ENCODE peak calls at places on chromosomes 1 and 21, in ten cellular contexts. J, K, R, Y, O, B, L, W, U and D are unnamed samples.

GRCh38 chr1:1893291-1893985 is 2.6 kb upstream of the GNB1 start:
- DNase-seq in J (no peak), K (no peak), R (no peak), Y (no peak), O (no peak), B (no peak), L (no peak), W (no peak), U (no peak), D (no peak)

GRCh38 chr1:17633654-17634053 is 94.2 kb downstream of the ARHGEF10L start:
- DNase-seq in J (no peak), K (peak), R (no peak), Y (no peak), O (peak), B (no peak), L (peak), W (no peak), U (no peak), D (no peak)

GRCh38 chr1:194466706-194467105 is 1280.3 kb upstream of the B3GALT2 start:
- DNase-seq in J (no peak), K (no peak), R (no peak), Y (no peak), O (no peak), B (no peak), L (no peak), W (no peak), U (no peak), D (no peak)

GRCh38 chr1:229585338-229585737 is 26.8 kb upstream of the ABCB10 start:
- DNase-seq in J (no peak), K (no peak), R (no peak), Y (no peak), O (no peak), B (no peak), L (no peak), W (no peak), U (no peak), D (no peak)

GRCh38 chr1:41754540-41754939 is 164.2 kb downstream of the HIVEP3 start:
- DNase-seq in J (peak), K (no peak), R (no peak), Y (no peak), O (no peak), B (no peak), L (no peak), W (no peak), U (no peak), D (no peak)

GRCh38 chr1:21270086-21270689 is 20.1 kb downstream of the ECE1 start:
- DNase-seq in J (peak), K (peak), R (peak), Y (peak), O (no peak), B (no peak), L (no peak), W (peak), U (peak), D (peak)

GRCh38 chr1:25487628-25488027 is 55.8 kb upstream of the LDLRAP1 start:
- DNase-seq in J (peak), K (peak), R (peak), Y (no peak), O (no peak), B (no peak), L (no peak), W (no peak), U (no peak), D (peak)

GRCh38 chr1:159088050-159088449 is 11.5 kb upstream of the AIM2 start:
- DNase-seq in J (no peak), K (no peak), R (no peak), Y (no peak), O (peak), B (no peak), L (peak), W (no peak), U (no peak), D (no peak)

GRCh38 chr1:114037952-114038867 is 58.9 kb downstream of the OLFML3 start:
- DNase-seq in J (no peak), K (no peak), R (no peak), Y (no peak), O (no peak), B (no peak), L (no peak), W (no peak), U (no peak), D (no peak)

GRCh38 chr1:52511439-52511838 is 41.5 kb downstream of the TUT4 start:
- DNase-seq in J (no peak), K (no peak), R (no peak), Y (no peak), O (no peak), B (no peak), L (no peak), W (no peak), U (no peak), D (no peak)

GRCh38 chr1:161501234-161501633 is 4.0 kb upstream of the FCGR2A start:
- DNase-seq in J (no peak), K (no peak), R (no peak), Y (no peak), O (no peak), B (no peak), L (no peak), W (no peak), U (no peak), D (no peak)

GRCh38 chr21:39181205-39181818 is 1.9 kb downstream of the PSMG1 start:
- DNase-seq in J (no peak), K (no peak), R (no peak), Y (no peak), O (no peak), B (no peak), L (no peak), W (no peak), U (no peak), D (no peak)

GRCh38 chr1:227351443-227351842 is 33.2 kb upstream of the CDC42BPA start:
- DNase-seq in J (no peak), K (no peak), R (no peak), Y (peak), O (peak), B (no peak), L (no peak), W (no peak), U (no peak), D (no peak)

GRCh38 chr1:211739671-211740411 is 64.4 kb upstream of the NEK2 start:
- DNase-seq in J (no peak), K (no peak), R (no peak), Y (no peak), O (no peak), B (no peak), L (no peak), W (no peak), U (no peak), D (peak)

GRCh38 chr1:30379684-30380624 is 343.4 kb downstream of the MATN1 start:
- DNase-seq in J (peak), K (peak), R (peak), Y (peak), O (peak), B (peak), L (peak), W (peak), U (peak), D (peak)

GRCh38 chr1:155184835-155185782 is 11.5 kb downstream of the TRIM46 start:
- DNase-seq in J (peak), K (no peak), R (no peak), Y (peak), O (no peak), B (no peak), L (no peak), W (no peak), U (no peak), D (no peak)

GRCh38 chr1:146001734-146002133 is 5.4 kb upstream of the TXNIP start:
- DNase-seq in J (no peak), K (no peak), R (no peak), Y (no peak), O (no peak), B (no peak), L (no peak), W (no peak), U (no peak), D (no peak)

GRCh38 chr21:43325968-43326367 is 101.0 kb downstream of the SIK1 start:
- DNase-seq in J (peak), K (no peak), R (no peak), Y (no peak), O (no peak), B (no peak), L (no peak), W (no peak), U (no peak), D (no peak)

GRCh38 chr1:25066731-25067520 is 136.8 kb upstream of the RUNX3 start:
- DNase-seq in J (no peak), K (no peak), R (no peak), Y (no peak), O (no peak), B (no peak), L (no peak), W (no peak), U (no peak), D (no peak)

GRCh38 chr1:246748867-246749266 is 24.7 kb downstream of the SCCPDH start:
- DNase-seq in J (no peak), K (no peak), R (no peak), Y (no peak), O (no peak), B (no peak), L (no peak), W (no peak), U (no peak), D (no peak)

GRCh38 chr1:55289042-55289441 is 73.9 kb upstream of the USP24 start:
- DNase-seq in J (no peak), K (no peak), R (no peak), Y (no peak), O (no peak), B (no peak), L (no peak), W (no peak), U (no peak), D (no peak)

GRCh38 chr1:187794561-187794960 is 965.8 kb downstream of the PLA2G4A start:
- DNase-seq in J (no peak), K (no peak), R (no peak), Y (no peak), O (no peak), B (no peak), L (no peak), W (no peak), U (no peak), D (no peak)

GRCh38 chr1:159803946-159804695 is 2.0 kb downstream of the FCRL6 start:
- DNase-seq in J (no peak), K (no peak), R (no peak), Y (no peak), O (no peak), B (no peak), L (no peak), W (no peak), U (no peak), D (no peak)

GRCh38 chr1:29447368-29447767 is 211.0 kb downstream of the PTPRU start:
- DNase-seq in J (no peak), K (no peak), R (no peak), Y (no peak), O (no peak), B (no peak), L (no peak), W (no peak), U (no peak), D (no peak)

GRCh38 chr1:31714442-31715096 is 10.8 kb upstream of the COL16A1 start:
- DNase-seq in J (peak), K (peak), R (peak), Y (peak), O (no peak), B (no peak), L (no peak), W (no peak), U (no peak), D (no peak)

GRCh38 chr1:111399792-111400610 is 27.5 kb downstream of the OVGP1 start:
- DNase-seq in J (peak), K (peak), R (peak), Y (peak), O (peak), B (no peak), L (no peak), W (no peak), U (peak), D (peak)

GRCh38 chr1:43786975-43787374 is 79.6 kb downstream of the ST3GAL3 start:
- DNase-seq in J (no peak), K (no peak), R (no peak), Y (peak), O (no peak), B (no peak), L (no peak), W (no peak), U (no peak), D (no peak)